ENCODE peak calls at places on chromosomes 4 and X, in eight cellular contexts. N, I, D, Q, B, M, J and U are unnamed samples.

GRCh38 chr4:40189997-40190396 is 6.8 kb upstream of the RHOH start:
- DNase-seq in N (no peak), I (no peak), D (no peak), Q (no peak), B (no peak), M (no peak), J (no peak), U (no peak)

GRCh38 chrX:130623508-130623907 is 221.7 kb downstream of the RBMX2 start:
- DNase-seq in N (no peak), I (no peak), D (no peak), Q (no peak), B (no peak), M (no peak), J (no peak), U (no peak)

GRCh38 chr4:133320576-133321170 is 171.6 kb downstream of the PCDH10 start:
- DNase-seq in N (peak), I (no peak), D (peak), Q (no peak), B (no peak), M (no peak), J (peak), U (no peak)

GRCh38 chrX:24339911-24340310 is 20.5 kb upstream of the SUPT20HL1 start:
- DNase-seq in N (no peak), I (no peak), D (no peak), Q (no peak), B (no peak), M (no peak), J (no peak), U (no peak)

GRCh38 chrX:1169198-1169597 is 43.3 kb downstream of the CRLF2 start:
- DNase-seq in N (no peak), I (no peak), D (no peak), Q (no peak), B (no peak), M (no peak), J (no peak), U (no peak)

GRCh38 chr4:15427126-15427525 is 707 bp upstream of the C1QTNF7 start:
- DNase-seq in N (no peak), I (no peak), D (peak), Q (no peak), B (no peak), M (no peak), J (no peak), U (no peak)

GRCh38 chr4:103915224-103915869 is 195.6 kb upstream of the TACR3 start:
- DNase-seq in N (peak), I (no peak), D (peak), Q (no peak), B (no peak), M (no peak), J (peak), U (no peak)

GRCh38 chrX:153595387-153595786 is 3.6 kb downstream of the CCNQ start:
- DNase-seq in N (no peak), I (no peak), D (no peak), Q (no peak), B (no peak), M (no peak), J (no peak), U (no peak)

GRCh38 chr4:101169044-101170014 is 178.0 kb downstream of the PPP3CA start:
- DNase-seq in N (peak), I (peak), D (peak), Q (no peak), B (peak), M (peak), J (peak), U (peak)

GRCh38 chrX:119055650-119056049 is 17.1 kb upstream of the CT47C1 start:
- DNase-seq in N (no peak), I (no peak), D (no peak), Q (no peak), B (no peak), M (peak), J (no peak), U (no peak)

GRCh38 chr4:102675142-102675541 is 85.6 kb downstream of the MANBA start:
- DNase-seq in N (no peak), I (no peak), D (peak), Q (no peak), B (no peak), M (peak), J (no peak), U (no peak)

GRCh38 chr4:156538651-156539285 is 432.8 kb downstream of the PDGFC start:
- DNase-seq in N (no peak), I (no peak), D (no peak), Q (no peak), B (no peak), M (no peak), J (no peak), U (no peak)

GRCh38 chr4:24210332-24210902 is 320.6 kb upstream of the PPARGC1A start:
- DNase-seq in N (no peak), I (no peak), D (peak), Q (no peak), B (no peak), M (peak), J (no peak), U (no peak)

GRCh38 chr4:75644095-75644494 is 13.8 kb upstream of the CDKL2 start:
- DNase-seq in N (no peak), I (no peak), D (no peak), Q (no peak), B (no peak), M (no peak), J (no peak), U (no peak)

GRCh38 chr4:123501733-123502132 is 105.1 kb downstream of the SPRY1 start:
- DNase-seq in N (no peak), I (no peak), D (no peak), Q (no peak), B (no peak), M (no peak), J (no peak), U (no peak)

DNA sequence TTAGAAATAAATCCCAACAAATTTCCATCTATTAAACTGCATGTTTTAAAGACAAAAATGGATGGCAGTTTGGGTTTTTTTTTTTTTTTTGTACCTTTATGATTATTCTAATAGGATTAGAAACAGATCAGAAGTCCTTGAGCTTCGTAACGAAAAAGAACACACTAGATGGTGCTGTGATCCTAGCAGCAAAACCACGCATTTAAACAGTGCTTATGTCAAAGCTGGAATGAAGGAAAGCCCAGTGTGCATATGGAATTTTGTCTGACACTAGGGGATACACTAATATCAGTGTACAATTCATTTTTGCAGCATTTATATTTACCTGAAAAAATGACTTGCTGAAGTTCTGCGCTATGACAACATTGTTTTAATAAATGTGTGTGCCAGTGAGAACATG is 229.1 kb downstream of the VEGFC start:
- DNase-seq in N (no peak), I (no peak), D (peak), Q (no peak), B (no peak), M (no peak), J (no peak), U (no peak)
- TF ChIP-seq CTCF in N (no peak), I (no peak), D (peak), Q (no peak), B (no peak), M (no peak), J (no peak), U (no peak)

DNA sequence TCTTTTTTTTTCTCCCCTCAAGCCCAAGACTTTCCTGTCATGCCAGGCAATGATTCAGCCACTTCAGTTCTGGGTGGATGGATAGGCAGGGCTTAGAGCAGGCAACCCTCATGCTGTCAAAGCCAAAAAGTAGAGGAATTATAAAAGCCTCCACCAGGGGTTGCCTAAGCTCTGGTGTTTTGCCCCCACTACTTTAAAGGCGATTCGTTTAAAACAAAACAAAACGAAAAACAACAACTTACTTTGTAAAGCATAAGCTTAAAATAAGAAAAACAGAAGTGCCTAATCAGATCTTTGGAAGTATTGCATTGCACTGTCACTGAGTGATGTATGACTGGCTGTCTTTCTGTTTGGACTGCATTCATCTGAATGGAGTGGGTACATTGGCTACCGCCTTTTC is 5.3 kb upstream of the IDS start:
- DNase-seq in N (no peak), I (no peak), D (peak), Q (no peak), B (no peak), M (no peak), J (no peak), U (no peak)
- TF ChIP-seq CTCF in N (no peak), I (no peak), D (peak), Q (no peak), B (no peak), M (no peak), J (peak), U (peak)

DNA sequence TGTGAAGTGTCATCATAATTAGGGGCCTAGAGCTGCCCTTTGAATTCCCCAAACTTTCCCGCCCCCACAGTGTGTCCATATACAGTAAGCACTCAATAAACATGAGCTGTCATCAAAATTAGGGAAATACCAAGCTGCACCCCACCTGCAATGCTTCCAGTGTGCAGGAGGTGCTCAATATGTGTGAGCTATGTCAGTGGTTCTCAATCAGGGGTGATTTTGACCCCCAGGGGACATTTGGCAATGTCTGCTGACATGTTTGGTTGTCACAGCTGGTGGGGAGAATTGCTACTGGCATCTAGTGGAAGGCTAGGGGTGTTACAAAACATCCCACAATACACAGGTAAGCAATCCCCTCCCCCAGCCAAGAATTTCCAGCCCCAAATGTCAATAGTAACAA is 750 bp downstream of the CFP start:
- DNase-seq in N (no peak), I (no peak), D (no peak), Q (no peak), B (no peak), M (no peak), J (no peak), U (no peak)
- TF ChIP-seq CTCF in N (no peak), I (no peak), D (peak), Q (no peak), B (no peak), M (no peak), J (peak), U (no peak)

DNA sequence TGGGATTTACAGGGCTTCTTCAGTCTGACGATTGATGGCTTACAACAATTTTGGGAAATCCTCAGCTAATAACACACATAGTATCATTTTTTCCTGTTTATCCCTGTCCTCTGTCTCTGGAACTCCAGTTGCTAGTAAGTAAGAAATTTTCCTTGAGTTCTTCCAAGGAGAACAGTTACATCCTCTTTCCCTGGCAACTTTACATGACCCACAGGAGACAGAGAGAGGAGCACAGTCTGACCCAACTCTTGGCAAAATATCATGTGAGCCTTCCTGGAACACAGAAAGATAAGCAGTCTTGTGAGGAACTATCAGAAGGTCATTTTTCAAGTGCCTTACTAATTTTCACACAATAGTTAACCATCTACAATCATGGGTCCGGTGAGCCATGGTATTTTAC is 578.7 kb upstream of the PABPC4L start:
- DNase-seq in N (no peak), I (no peak), D (no peak), Q (no peak), B (no peak), M (no peak), J (no peak), U (no peak)
- TF ChIP-seq CTCF in N (no peak), I (no peak), D (no peak), Q (no peak), B (no peak), M (no peak), J (no peak), U (no peak)

GRCh38 chrX:112512509-112512908 is 167.2 kb downstream of the LHFPL1 start:
- DNase-seq in N (no peak), I (no peak), D (no peak), Q (no peak), B (no peak), M (no peak), J (peak), U (no peak)
- TF ChIP-seq CTCF in N (no peak), I (no peak), D (no peak), Q (no peak), B (no peak), M (no peak), J (peak), U (peak)

GRCh38 chr4:107866726-107867125 is 42.0 kb downstream of the SGMS2 start:
- DNase-seq in N (no peak), I (no peak), D (no peak), Q (no peak), B (no peak), M (no peak), J (no peak), U (no peak)

GRCh38 chr4:107876096-107876495 is 51.4 kb downstream of the SGMS2 start:
- DNase-seq in N (no peak), I (no peak), D (no peak), Q (no peak), B (no peak), M (no peak), J (no peak), U (no peak)

GRCh38 chr4:107870916-107871786 is 46.4 kb downstream of the SGMS2 start:
- DNase-seq in N (no peak), I (no peak), D (peak), Q (no peak), B (no peak), M (no peak), J (no peak), U (no peak)

DNA sequence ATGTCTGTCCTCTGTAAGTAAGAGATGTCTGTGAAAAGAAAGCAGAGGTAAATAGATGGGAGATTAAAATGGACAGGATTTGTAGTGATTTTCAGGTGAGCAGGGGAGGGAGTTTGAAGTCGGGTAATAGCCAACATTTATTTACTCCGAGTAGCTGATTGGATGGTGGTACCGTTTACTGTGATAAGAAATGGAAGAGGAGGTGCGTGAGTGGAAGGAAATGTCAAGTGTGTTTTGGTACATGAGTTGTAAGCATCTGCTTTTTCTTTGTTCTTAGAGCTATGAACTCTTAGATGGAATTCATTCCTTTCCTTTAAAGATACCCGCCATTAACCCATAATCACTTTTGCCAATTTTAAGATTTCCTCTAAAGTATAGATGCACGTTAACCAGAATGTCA is 45.5 kb downstream of the SGMS2 start:
- DNase-seq in N (no peak), I (no peak), D (no peak), Q (no peak), B (no peak), M (no peak), J (no peak), U (no peak)
- TF ChIP-seq CTCF in N (no peak), I (no peak), D (no peak), Q (no peak), B (no peak), M (no peak), J (no peak), U (no peak)

GRCh38 chr4:3009422-3009821 is 46.1 kb downstream of the GRK4 start:
- DNase-seq in N (peak), I (no peak), D (peak), Q (no peak), B (no peak), M (no peak), J (peak), U (peak)
- TF ChIP-seq CTCF in N (peak), I (no peak), D (peak), Q (no peak), B (no peak), M (no peak), J (peak), U (peak)